ENCODE peak calls at places on chromosomes 11 and 22, in seven cellular contexts. One of them, this sample, is unnamed.

GRCh38 chr11:64357904-64358535 is 942 bp upstream of the RPS6KA4 start:
- DNase-seq in A549: peak; percentile 58
- DNase-seq in astrocyte: no peak
- DNase-seq in choroid plexus epithelial cell: no peak
- DNase-seq in HepG2: peak; percentile 20
- DNase-seq in ovary: no peak
- DNase-seq in dorsolateral prefrontal cortex: no peak
- DNase-seq in this sample: no peak

GRCh38 chr22:46791201-46791731 is 28.8 kb downstream of the TBC1D22A start:
- DNase-seq in ovary: no peak
- DNase-seq in A549: no peak
- DNase-seq in HepG2: no peak
- DNase-seq in astrocyte: peak; percentile 58
- DNase-seq in dorsolateral prefrontal cortex: peak; percentile 60
- DNase-seq in choroid plexus epithelial cell: peak; percentile 80
- DNase-seq in this sample: no peak

GRCh38 chr22:38572065-38572464 is 2.1 kb upstream of the DMC1 start:
- DNase-seq in HepG2: peak; percentile 38
- DNase-seq in ovary: peak; percentile 19
- DNase-seq in choroid plexus epithelial cell: peak; percentile 82
- DNase-seq in astrocyte: peak; percentile 22
- DNase-seq in dorsolateral prefrontal cortex: peak; percentile 38
- DNase-seq in A549: peak; percentile 18
- DNase-seq in this sample: no peak

GRCh38 chr22:22450343-22450839 is 58.2 kb downstream of the ZNF280B start:
- DNase-seq in A549: no peak
- DNase-seq in choroid plexus epithelial cell: no peak
- DNase-seq in HepG2: no peak
- DNase-seq in dorsolateral prefrontal cortex: peak; percentile 32
- DNase-seq in astrocyte: no peak
- DNase-seq in ovary: no peak
- DNase-seq in this sample: no peak

GRCh38 chr11:17575431-17576425 is 28.7 kb downstream of the OTOG start:
- DNase-seq in ovary: no peak
- DNase-seq in A549: no peak
- DNase-seq in HepG2: no peak
- DNase-seq in dorsolateral prefrontal cortex: no peak
- DNase-seq in astrocyte: no peak
- DNase-seq in choroid plexus epithelial cell: no peak
- DNase-seq in this sample: no peak

GRCh38 chr22:49244466-49245420 is 582.9 kb downstream of the BRD1 start:
- DNase-seq in dorsolateral prefrontal cortex: no peak
- DNase-seq in astrocyte: no peak
- DNase-seq in choroid plexus epithelial cell: no peak
- DNase-seq in A549: no peak
- DNase-seq in ovary: no peak
- DNase-seq in HepG2: no peak
- DNase-seq in this sample: no peak

GRCh38 chr11:75406338-75406777 is 7.0 kb downstream of the RPS3 start:
- DNase-seq in ovary: no peak
- DNase-seq in choroid plexus epithelial cell: no peak
- DNase-seq in astrocyte: peak; percentile 59
- DNase-seq in A549: no peak
- DNase-seq in dorsolateral prefrontal cortex: no peak
- DNase-seq in HepG2: no peak
- DNase-seq in this sample: no peak

GRCh38 chr11:113167599-113167998 is 146.8 kb upstream of the TTC12 start:
- DNase-seq in dorsolateral prefrontal cortex: peak; percentile 76
- DNase-seq in astrocyte: no peak
- DNase-seq in choroid plexus epithelial cell: no peak
- DNase-seq in A549: no peak
- DNase-seq in ovary: no peak
- DNase-seq in HepG2: no peak
- DNase-seq in this sample: no peak

GRCh38 chr11:120267319-120267718 is 27.4 kb downstream of the POU2F3 start:
- DNase-seq in HepG2: no peak
- DNase-seq in choroid plexus epithelial cell: no peak
- DNase-seq in A549: no peak
- DNase-seq in dorsolateral prefrontal cortex: no peak
- DNase-seq in astrocyte: no peak
- DNase-seq in ovary: no peak
- DNase-seq in this sample: no peak

GRCh38 chr11:11988099-11988651 is 20.3 kb downstream of the DKK3 start:
- DNase-seq in choroid plexus epithelial cell: peak; percentile 71
- DNase-seq in ovary: no peak
- DNase-seq in dorsolateral prefrontal cortex: no peak
- DNase-seq in HepG2: no peak
- DNase-seq in A549: no peak
- DNase-seq in astrocyte: peak; percentile 84
- DNase-seq in this sample: no peak

GRCh38 chr11:8652140-8652539 is 30.3 kb downstream of the TRIM66 start:
- DNase-seq in ovary: no peak
- DNase-seq in astrocyte: peak; percentile 94
- DNase-seq in dorsolateral prefrontal cortex: no peak
- DNase-seq in A549: no peak
- DNase-seq in HepG2: no peak
- DNase-seq in choroid plexus epithelial cell: peak; percentile 56
- DNase-seq in this sample: peak; percentile 60

GRCh38 chr11:73218830-73219215 is 742 bp downstream of the P2RY2 start:
- DNase-seq in choroid plexus epithelial cell: no peak
- DNase-seq in A549: no peak
- DNase-seq in dorsolateral prefrontal cortex: no peak
- DNase-seq in astrocyte: no peak
- DNase-seq in ovary: no peak
- DNase-seq in HepG2: no peak
- DNase-seq in this sample: no peak

GRCh38 chr11:118227865-118228785 is 3.3 kb upstream of the JAML start:
- DNase-seq in choroid plexus epithelial cell: no peak
- DNase-seq in HepG2: no peak
- DNase-seq in dorsolateral prefrontal cortex: no peak
- DNase-seq in astrocyte: no peak
- DNase-seq in A549: no peak
- DNase-seq in ovary: no peak
- DNase-seq in this sample: no peak

GRCh38 chr11:13949876-13950275 is 12.6 kb upstream of the SPON1 start:
- DNase-seq in A549: no peak
- DNase-seq in HepG2: no peak
- DNase-seq in choroid plexus epithelial cell: peak; percentile 13
- DNase-seq in ovary: no peak
- DNase-seq in dorsolateral prefrontal cortex: no peak
- DNase-seq in astrocyte: no peak
- DNase-seq in this sample: no peak

GRCh38 chr22:37594237-37594636 is 14.3 kb upstream of the LGALS2 start:
- DNase-seq in astrocyte: no peak
- DNase-seq in ovary: no peak
- DNase-seq in HepG2: no peak
- DNase-seq in choroid plexus epithelial cell: no peak
- DNase-seq in A549: no peak
- DNase-seq in dorsolateral prefrontal cortex: no peak
- DNase-seq in this sample: no peak

GRCh38 chr11:114132944-114133394 is 73.5 kb downstream of the ZBTB16 start:
- DNase-seq in HepG2: no peak
- DNase-seq in choroid plexus epithelial cell: peak; percentile 62
- DNase-seq in astrocyte: peak; percentile 12
- DNase-seq in ovary: no peak
- DNase-seq in A549: no peak
- DNase-seq in dorsolateral prefrontal cortex: no peak
- DNase-seq in this sample: no peak

GRCh38 chr11:121482231-121483129 is 29.7 kb upstream of the SORL1-AS1 start:
- DNase-seq in choroid plexus epithelial cell: no peak
- DNase-seq in A549: no peak
- DNase-seq in astrocyte: no peak
- DNase-seq in dorsolateral prefrontal cortex: no peak
- DNase-seq in ovary: no peak
- DNase-seq in HepG2: no peak
- DNase-seq in this sample: no peak

GRCh38 chr11:117000039-117000740 is 98.0 kb downstream of the SIK3 start:
- DNase-seq in choroid plexus epithelial cell: no peak
- DNase-seq in A549: no peak
- DNase-seq in ovary: no peak
- DNase-seq in dorsolateral prefrontal cortex: no peak
- DNase-seq in HepG2: no peak
- DNase-seq in astrocyte: no peak
- DNase-seq in this sample: no peak

GRCh38 chr11:44426958-44427357 is 117.0 kb upstream of the ALX4 start:
- DNase-seq in astrocyte: no peak
- DNase-seq in ovary: no peak
- DNase-seq in HepG2: no peak
- DNase-seq in A549: no peak
- DNase-seq in choroid plexus epithelial cell: no peak
- DNase-seq in dorsolateral prefrontal cortex: no peak
- DNase-seq in this sample: no peak

GRCh38 chr11:29809121-29809520 is 207.7 kb downstream of the KCNA4 start:
- DNase-seq in choroid plexus epithelial cell: no peak
- DNase-seq in astrocyte: no peak
- DNase-seq in HepG2: no peak
- DNase-seq in A549: no peak
- DNase-seq in ovary: no peak
- DNase-seq in dorsolateral prefrontal cortex: no peak
- DNase-seq in this sample: no peak

GRCh38 chr22:30823015-30823370 is 128.3 kb downstream of the OSBP2 start:
- DNase-seq in dorsolateral prefrontal cortex: no peak
- DNase-seq in ovary: no peak
- DNase-seq in astrocyte: no peak
- DNase-seq in choroid plexus epithelial cell: peak; percentile 14
- DNase-seq in HepG2: no peak
- DNase-seq in A549: no peak
- DNase-seq in this sample: no peak

GRCh38 chr11:124798991-124799383 is 1.2 kb downstream of the MSANTD2 start:
- DNase-seq in choroid plexus epithelial cell: peak; percentile 39
- DNase-seq in HepG2: no peak
- DNase-seq in dorsolateral prefrontal cortex: no peak
- DNase-seq in A549: no peak
- DNase-seq in astrocyte: peak; percentile 76
- DNase-seq in ovary: no peak
- DNase-seq in this sample: peak; percentile 70

GRCh38 chr11:86256608-86257007 is 12.1 kb downstream of the EED start:
- DNase-seq in choroid plexus epithelial cell: no peak
- DNase-seq in ovary: no peak
- DNase-seq in dorsolateral prefrontal cortex: no peak
- DNase-seq in HepG2: no peak
- DNase-seq in A549: no peak
- DNase-seq in astrocyte: no peak
- DNase-seq in this sample: no peak

GRCh38 chr11:86261328-86261727 is 16.8 kb downstream of the EED start:
- DNase-seq in A549: no peak
- DNase-seq in ovary: no peak
- DNase-seq in astrocyte: no peak
- DNase-seq in choroid plexus epithelial cell: no peak
- DNase-seq in dorsolateral prefrontal cortex: no peak
- DNase-seq in HepG2: no peak
- DNase-seq in this sample: no peak

GRCh38 chr11:86257446-86257845 is 12.9 kb downstream of the EED start:
- DNase-seq in HepG2: no peak
- DNase-seq in A549: no peak
- DNase-seq in dorsolateral prefrontal cortex: no peak
- DNase-seq in ovary: no peak
- DNase-seq in choroid plexus epithelial cell: no peak
- DNase-seq in astrocyte: no peak
- DNase-seq in this sample: no peak

GRCh38 chr11:86251285-86251830 is 6.8 kb downstream of the EED start:
- DNase-seq in ovary: no peak
- DNase-seq in HepG2: no peak
- DNase-seq in A549: no peak
- DNase-seq in astrocyte: no peak
- DNase-seq in choroid plexus epithelial cell: no peak
- DNase-seq in dorsolateral prefrontal cortex: no peak
- DNase-seq in this sample: no peak

GRCh38 chr11:86255896-86256295 is 11.3 kb downstream of the EED start:
- DNase-seq in ovary: no peak
- DNase-seq in HepG2: no peak
- DNase-seq in dorsolateral prefrontal cortex: no peak
- DNase-seq in A549: no peak
- DNase-seq in choroid plexus epithelial cell: no peak
- DNase-seq in astrocyte: no peak
- DNase-seq in this sample: no peak
- H3K4me3 ChIP-seq in ovary: no peak overlapping the region
- H3K4me3 ChIP-seq in HepG2: no peak overlapping the region
- H3K4me3 ChIP-seq in dorsolateral prefrontal cortex: no peak overlapping the region
- H3K4me3 ChIP-seq in A549: no peak overlapping the region
- H3K4me3 ChIP-seq in choroid plexus epithelial cell: no peak overlapping the region
- H3K4me3 ChIP-seq in astrocyte: no peak overlapping the region
- H3K4me3 ChIP-seq in this sample: no peak overlapping the region

GRCh38 chr11:108825381-108825780 is 160.5 kb downstream of the DDX10 start:
- DNase-seq in ovary: no peak
- DNase-seq in dorsolateral prefrontal cortex: no peak
- DNase-seq in A549: no peak
- DNase-seq in HepG2: no peak
- DNase-seq in choroid plexus epithelial cell: peak; percentile 19
- DNase-seq in astrocyte: no peak
- DNase-seq in this sample: no peak
- TF ChIP-seq CTCF in ovary: no peak
- TF ChIP-seq CTCF in dorsolateral prefrontal cortex: no peak
- TF ChIP-seq CTCF in A549: no peak
- TF ChIP-seq CTCF in HepG2: no peak
- TF ChIP-seq CTCF in choroid plexus epithelial cell: no peak
- TF ChIP-seq CTCF in astrocyte: no peak
- TF ChIP-seq CTCF in this sample: no peak

GRCh38 chr11:35112056-35112845 is 26.7 kb upstream of the CD44 start:
- DNase-seq in HepG2: no peak
- DNase-seq in dorsolateral prefrontal cortex: no peak
- DNase-seq in choroid plexus epithelial cell: peak; percentile 20
- DNase-seq in ovary: no peak
- DNase-seq in A549: no peak
- DNase-seq in astrocyte: peak; percentile 84
- DNase-seq in this sample: no peak

GRCh38 chr11:35107866-35108265 is 31.1 kb upstream of the CD44 start:
- DNase-seq in ovary: no peak
- DNase-seq in astrocyte: no peak
- DNase-seq in A549: no peak
- DNase-seq in dorsolateral prefrontal cortex: no peak
- DNase-seq in choroid plexus epithelial cell: no peak
- DNase-seq in HepG2: no peak
- DNase-seq in this sample: no peak

GRCh38 chr11:35112846-35113105 is 26.2 kb upstream of the CD44 start:
- DNase-seq in A549: no peak
- DNase-seq in dorsolateral prefrontal cortex: no peak
- DNase-seq in ovary: no peak
- DNase-seq in astrocyte: no peak
- DNase-seq in HepG2: no peak
- DNase-seq in choroid plexus epithelial cell: no peak
- DNase-seq in this sample: no peak

GRCh38 chr11:35109827-35110226 is 29.1 kb upstream of the CD44 start:
- DNase-seq in ovary: no peak
- DNase-seq in HepG2: no peak
- DNase-seq in choroid plexus epithelial cell: no peak
- DNase-seq in dorsolateral prefrontal cortex: no peak
- DNase-seq in astrocyte: no peak
- DNase-seq in A549: no peak
- DNase-seq in this sample: no peak

GRCh38 chr11:35111171-35112055 is 27.6 kb upstream of the CD44 start:
- DNase-seq in ovary: no peak
- DNase-seq in HepG2: no peak
- DNase-seq in choroid plexus epithelial cell: peak; percentile 65
- DNase-seq in dorsolateral prefrontal cortex: no peak
- DNase-seq in astrocyte: peak; percentile 99
- DNase-seq in A549: no peak
- DNase-seq in this sample: peak; percentile 82
- H3K4me3 ChIP-seq in ovary: no peak overlapping the region
- H3K4me3 ChIP-seq in HepG2: no peak overlapping the region
- H3K4me3 ChIP-seq in choroid plexus epithelial cell: no peak overlapping the region
- H3K4me3 ChIP-seq in dorsolateral prefrontal cortex: no peak overlapping the region
- H3K4me3 ChIP-seq in astrocyte: peak overlapping the region; percentile 29
- H3K4me3 ChIP-seq in A549: no peak overlapping the region
- H3K4me3 ChIP-seq in this sample: no peak overlapping the region

GRCh38 chr11:19802773-19803293 is 90.2 kb downstream of the NAV2 start:
- DNase-seq in choroid plexus epithelial cell: peak; percentile 17
- DNase-seq in HepG2: no peak
- DNase-seq in A549: no peak
- DNase-seq in ovary: no peak
- DNase-seq in dorsolateral prefrontal cortex: no peak
- DNase-seq in astrocyte: no peak
- DNase-seq in this sample: no peak
- TF ChIP-seq CTCF in choroid plexus epithelial cell: no peak
- TF ChIP-seq CTCF in HepG2: no peak
- TF ChIP-seq CTCF in A549: no peak
- TF ChIP-seq CTCF in ovary: no peak
- TF ChIP-seq CTCF in dorsolateral prefrontal cortex: no peak
- TF ChIP-seq CTCF in astrocyte: no peak
- TF ChIP-seq CTCF in this sample: no peak

This sample was measured in HFF-Myc.